ENCODE peak calls at places on chromosomes 1 and 21, in seven cellular contexts. One of them, this sample, is unnamed.

GRCh38 chr1:206500046-206500445 is 7.3 kb upstream of the RASSF5 start:
- DNase-seq in astrocyte of the cerebellum: no peak
- DNase-seq in activated CD8-positive, alpha-beta T cell treated with anti-CD3 and anti-CD28 coated beads for 36 hours: no peak
- DNase-seq in cardiac muscle cell: no peak
- DNase-seq in mucosa of descending colon: no peak
- DNase-seq in keratinocyte: no peak
- DNase-seq in fibroblast of lung: no peak
- DNase-seq in this sample: no peak

GRCh38 chr1:1431006-1431844 is 4.3 kb upstream of the VWA1 start:
- DNase-seq in astrocyte of the cerebellum: no peak
- DNase-seq in activated CD8-positive, alpha-beta T cell treated with anti-CD3 and anti-CD28 coated beads for 36 hours: no peak
- DNase-seq in cardiac muscle cell: no peak
- DNase-seq in mucosa of descending colon: peak
- DNase-seq in keratinocyte: no peak
- DNase-seq in fibroblast of lung: no peak
- DNase-seq in this sample: no peak

GRCh38 chr1:65001238-65001792 is 35.0 kb upstream of the JAK1 start:
- DNase-seq in astrocyte of the cerebellum: no peak
- DNase-seq in activated CD8-positive, alpha-beta T cell treated with anti-CD3 and anti-CD28 coated beads for 36 hours: peak
- DNase-seq in cardiac muscle cell: peak
- DNase-seq in mucosa of descending colon: peak
- DNase-seq in keratinocyte: no peak
- DNase-seq in fibroblast of lung: peak
- DNase-seq in this sample: peak

GRCh38 chr1:116855788-116856187 is 53.9 kb upstream of the PTGFRN start:
- DNase-seq in astrocyte of the cerebellum: peak
- DNase-seq in activated CD8-positive, alpha-beta T cell treated with anti-CD3 and anti-CD28 coated beads for 36 hours: no peak
- DNase-seq in cardiac muscle cell: peak
- DNase-seq in mucosa of descending colon: no peak
- DNase-seq in keratinocyte: no peak
- DNase-seq in fibroblast of lung: peak
- DNase-seq in this sample: no peak

GRCh38 chr1:89425056-89425455 is 61.2 kb downstream of the GBP6 start:
- DNase-seq in astrocyte of the cerebellum: no peak
- DNase-seq in activated CD8-positive, alpha-beta T cell treated with anti-CD3 and anti-CD28 coated beads for 36 hours: no peak
- DNase-seq in cardiac muscle cell: no peak
- DNase-seq in mucosa of descending colon: peak
- DNase-seq in keratinocyte: no peak
- DNase-seq in fibroblast of lung: no peak
- DNase-seq in this sample: no peak

GRCh38 chr1:204093421-204093717 is 20.5 kb downstream of the SOX13 start:
- DNase-seq in astrocyte of the cerebellum: no peak
- DNase-seq in activated CD8-positive, alpha-beta T cell treated with anti-CD3 and anti-CD28 coated beads for 36 hours: no peak
- DNase-seq in cardiac muscle cell: no peak
- DNase-seq in mucosa of descending colon: peak
- DNase-seq in keratinocyte: no peak
- DNase-seq in fibroblast of lung: no peak
- DNase-seq in this sample: no peak

GRCh38 chr21:43196789-43197188 is 28.0 kb downstream of the CRYAA start:
- DNase-seq in astrocyte of the cerebellum: no peak
- DNase-seq in activated CD8-positive, alpha-beta T cell treated with anti-CD3 and anti-CD28 coated beads for 36 hours: no peak
- DNase-seq in cardiac muscle cell: peak
- DNase-seq in mucosa of descending colon: peak
- DNase-seq in keratinocyte: peak
- DNase-seq in fibroblast of lung: no peak
- DNase-seq in this sample: no peak

GRCh38 chr1:230948301-230948700 is 30.4 kb downstream of the TTC13 start:
- DNase-seq in astrocyte of the cerebellum: no peak
- DNase-seq in activated CD8-positive, alpha-beta T cell treated with anti-CD3 and anti-CD28 coated beads for 36 hours: no peak
- DNase-seq in cardiac muscle cell: no peak
- DNase-seq in mucosa of descending colon: no peak
- DNase-seq in keratinocyte: no peak
- DNase-seq in fibroblast of lung: no peak
- DNase-seq in this sample: no peak

GRCh38 chr1:59429651-59430050 is 132.8 kb downstream of the FGGY start:
- DNase-seq in astrocyte of the cerebellum: no peak
- DNase-seq in activated CD8-positive, alpha-beta T cell treated with anti-CD3 and anti-CD28 coated beads for 36 hours: no peak
- DNase-seq in cardiac muscle cell: no peak
- DNase-seq in mucosa of descending colon: no peak
- DNase-seq in keratinocyte: no peak
- DNase-seq in fibroblast of lung: no peak
- DNase-seq in this sample: no peak

GRCh38 chr1:11550664-11551283 is 71.8 kb downstream of the DISP3 start:
- DNase-seq in astrocyte of the cerebellum: peak
- DNase-seq in activated CD8-positive, alpha-beta T cell treated with anti-CD3 and anti-CD28 coated beads for 36 hours: peak
- DNase-seq in cardiac muscle cell: peak
- DNase-seq in mucosa of descending colon: peak
- DNase-seq in keratinocyte: no peak
- DNase-seq in fibroblast of lung: peak
- DNase-seq in this sample: peak

GRCh38 chr1:209630383-209631219 is 21.6 kb downstream of the LAMB3 start:
- DNase-seq in astrocyte of the cerebellum: no peak
- DNase-seq in activated CD8-positive, alpha-beta T cell treated with anti-CD3 and anti-CD28 coated beads for 36 hours: no peak
- DNase-seq in cardiac muscle cell: no peak
- DNase-seq in mucosa of descending colon: no peak
- DNase-seq in keratinocyte: no peak
- DNase-seq in fibroblast of lung: no peak
- DNase-seq in this sample: no peak

GRCh38 chr1:111565957-111566356 is 53.6 kb upstream of the RAP1A start:
- DNase-seq in astrocyte of the cerebellum: no peak
- DNase-seq in activated CD8-positive, alpha-beta T cell treated with anti-CD3 and anti-CD28 coated beads for 36 hours: no peak
- DNase-seq in cardiac muscle cell: no peak
- DNase-seq in mucosa of descending colon: peak
- DNase-seq in keratinocyte: no peak
- DNase-seq in fibroblast of lung: no peak
- DNase-seq in this sample: no peak

GRCh38 chr1:26012862-26013261 is 8.7 kb upstream of the EXTL1 start:
- DNase-seq in astrocyte of the cerebellum: no peak
- DNase-seq in activated CD8-positive, alpha-beta T cell treated with anti-CD3 and anti-CD28 coated beads for 36 hours: no peak
- DNase-seq in cardiac muscle cell: no peak
- DNase-seq in mucosa of descending colon: no peak
- DNase-seq in keratinocyte: no peak
- DNase-seq in fibroblast of lung: no peak
- DNase-seq in this sample: no peak

GRCh38 chr1:219837274-219837993 is 90.9 kb downstream of the SLC30A10 start:
- DNase-seq in astrocyte of the cerebellum: peak
- DNase-seq in activated CD8-positive, alpha-beta T cell treated with anti-CD3 and anti-CD28 coated beads for 36 hours: peak
- DNase-seq in cardiac muscle cell: peak
- DNase-seq in mucosa of descending colon: peak
- DNase-seq in keratinocyte: no peak
- DNase-seq in fibroblast of lung: peak
- DNase-seq in this sample: peak

GRCh38 chr1:213162338-213162737 is 111.3 kb downstream of the RPS6KC1 start:
- DNase-seq in astrocyte of the cerebellum: no peak
- DNase-seq in activated CD8-positive, alpha-beta T cell treated with anti-CD3 and anti-CD28 coated beads for 36 hours: no peak
- DNase-seq in cardiac muscle cell: peak
- DNase-seq in mucosa of descending colon: no peak
- DNase-seq in keratinocyte: no peak
- DNase-seq in fibroblast of lung: peak
- DNase-seq in this sample: no peak

GRCh38 chr21:45308211-45309068 is 20.7 kb upstream of the POFUT2 start:
- DNase-seq in astrocyte of the cerebellum: peak
- DNase-seq in activated CD8-positive, alpha-beta T cell treated with anti-CD3 and anti-CD28 coated beads for 36 hours: no peak
- DNase-seq in cardiac muscle cell: peak
- DNase-seq in mucosa of descending colon: no peak
- DNase-seq in keratinocyte: no peak
- DNase-seq in fibroblast of lung: peak
- DNase-seq in this sample: no peak

DNA sequence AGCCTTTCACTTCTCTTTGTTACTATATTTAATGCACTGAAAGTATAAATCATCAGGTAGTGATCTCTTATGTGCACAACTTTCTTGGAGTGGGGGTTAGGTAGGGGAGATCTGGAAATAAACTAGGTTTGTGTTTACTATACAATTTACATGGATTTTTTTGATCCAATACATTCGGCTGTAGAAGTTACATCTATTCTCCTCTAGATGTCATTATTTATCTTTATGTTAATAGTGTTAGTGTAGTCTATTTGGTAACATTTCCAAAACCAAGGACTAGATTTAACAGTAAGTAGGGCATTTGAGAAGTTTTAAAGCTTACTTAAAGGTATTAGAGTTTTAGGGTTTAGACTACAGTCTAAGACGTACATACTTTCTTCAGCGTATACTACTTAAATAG is 5.4 kb downstream of the VPS45 start:
- DNase-seq in astrocyte of the cerebellum: peak
- DNase-seq in activated CD8-positive, alpha-beta T cell treated with anti-CD3 and anti-CD28 coated beads for 36 hours: no peak
- DNase-seq in cardiac muscle cell: peak
- DNase-seq in mucosa of descending colon: no peak
- DNase-seq in keratinocyte: no peak
- DNase-seq in fibroblast of lung: no peak
- DNase-seq in this sample: no peak
- TF ChIP-seq CTCF in astrocyte of the cerebellum: no peak
- TF ChIP-seq CTCF in activated CD8-positive, alpha-beta T cell treated with anti-CD3 and anti-CD28 coated beads for 36 hours: peak
- TF ChIP-seq CTCF in cardiac muscle cell: peak
- TF ChIP-seq CTCF in mucosa of descending colon: no peak
- TF ChIP-seq CTCF in keratinocyte: no peak
- TF ChIP-seq CTCF in fibroblast of lung: peak
- TF ChIP-seq CTCF in this sample: peak

GRCh38 chr1:184792450-184792969 is 37.9 kb upstream of the EDEM3 start:
- DNase-seq in astrocyte of the cerebellum: peak
- DNase-seq in activated CD8-positive, alpha-beta T cell treated with anti-CD3 and anti-CD28 coated beads for 36 hours: peak
- DNase-seq in cardiac muscle cell: peak
- DNase-seq in mucosa of descending colon: peak
- DNase-seq in keratinocyte: peak
- DNase-seq in fibroblast of lung: peak
- DNase-seq in this sample: no peak

GRCh38 chr1:184788970-184789369 is 34.3 kb upstream of the EDEM3 start:
- DNase-seq in astrocyte of the cerebellum: no peak
- DNase-seq in activated CD8-positive, alpha-beta T cell treated with anti-CD3 and anti-CD28 coated beads for 36 hours: no peak
- DNase-seq in cardiac muscle cell: no peak
- DNase-seq in mucosa of descending colon: no peak
- DNase-seq in keratinocyte: no peak
- DNase-seq in fibroblast of lung: no peak
- DNase-seq in this sample: no peak

GRCh38 chr1:184790642-184791041 is 36.0 kb upstream of the EDEM3 start:
- DNase-seq in astrocyte of the cerebellum: no peak
- DNase-seq in activated CD8-positive, alpha-beta T cell treated with anti-CD3 and anti-CD28 coated beads for 36 hours: no peak
- DNase-seq in cardiac muscle cell: no peak
- DNase-seq in mucosa of descending colon: no peak
- DNase-seq in keratinocyte: no peak
- DNase-seq in fibroblast of lung: no peak
- DNase-seq in this sample: no peak

GRCh38 chr1:184791199-184791935 is 36.7 kb upstream of the EDEM3 start:
- DNase-seq in astrocyte of the cerebellum: peak
- DNase-seq in activated CD8-positive, alpha-beta T cell treated with anti-CD3 and anti-CD28 coated beads for 36 hours: no peak
- DNase-seq in cardiac muscle cell: peak
- DNase-seq in mucosa of descending colon: no peak
- DNase-seq in keratinocyte: no peak
- DNase-seq in fibroblast of lung: peak
- DNase-seq in this sample: no peak

GRCh38 chr1:184789899-184790298 is 35.2 kb upstream of the EDEM3 start:
- DNase-seq in astrocyte of the cerebellum: no peak
- DNase-seq in activated CD8-positive, alpha-beta T cell treated with anti-CD3 and anti-CD28 coated beads for 36 hours: no peak
- DNase-seq in cardiac muscle cell: no peak
- DNase-seq in mucosa of descending colon: peak
- DNase-seq in keratinocyte: no peak
- DNase-seq in fibroblast of lung: no peak
- DNase-seq in this sample: no peak
- TF ChIP-seq CTCF in astrocyte of the cerebellum: no peak
- TF ChIP-seq CTCF in activated CD8-positive, alpha-beta T cell treated with anti-CD3 and anti-CD28 coated beads for 36 hours: no peak
- TF ChIP-seq CTCF in cardiac muscle cell: no peak
- TF ChIP-seq CTCF in mucosa of descending colon: no peak
- TF ChIP-seq CTCF in keratinocyte: no peak
- TF ChIP-seq CTCF in fibroblast of lung: no peak
- TF ChIP-seq CTCF in this sample: no peak

GRCh38 chr1:50930965-50931737 is 28.9 kb downstream of the FAF1 start:
- DNase-seq in astrocyte of the cerebellum: no peak
- DNase-seq in activated CD8-positive, alpha-beta T cell treated with anti-CD3 and anti-CD28 coated beads for 36 hours: peak
- DNase-seq in cardiac muscle cell: no peak
- DNase-seq in mucosa of descending colon: no peak
- DNase-seq in keratinocyte: no peak
- DNase-seq in fibroblast of lung: peak
- DNase-seq in this sample: no peak

GRCh38 chr1:50930193-50930592 is 29.9 kb downstream of the FAF1 start:
- DNase-seq in astrocyte of the cerebellum: no peak
- DNase-seq in activated CD8-positive, alpha-beta T cell treated with anti-CD3 and anti-CD28 coated beads for 36 hours: no peak
- DNase-seq in cardiac muscle cell: no peak
- DNase-seq in mucosa of descending colon: no peak
- DNase-seq in keratinocyte: no peak
- DNase-seq in fibroblast of lung: no peak
- DNase-seq in this sample: no peak

GRCh38 chr1:50934838-50935237 is 25.2 kb downstream of the FAF1 start:
- DNase-seq in astrocyte of the cerebellum: no peak
- DNase-seq in activated CD8-positive, alpha-beta T cell treated with anti-CD3 and anti-CD28 coated beads for 36 hours: no peak
- DNase-seq in cardiac muscle cell: no peak
- DNase-seq in mucosa of descending colon: no peak
- DNase-seq in keratinocyte: no peak
- DNase-seq in fibroblast of lung: no peak
- DNase-seq in this sample: no peak

GRCh38 chr1:50923564-50923963 is 36.5 kb downstream of the FAF1 start:
- DNase-seq in astrocyte of the cerebellum: no peak
- DNase-seq in activated CD8-positive, alpha-beta T cell treated with anti-CD3 and anti-CD28 coated beads for 36 hours: no peak
- DNase-seq in cardiac muscle cell: no peak
- DNase-seq in mucosa of descending colon: no peak
- DNase-seq in keratinocyte: no peak
- DNase-seq in fibroblast of lung: no peak
- DNase-seq in this sample: no peak

DNA sequence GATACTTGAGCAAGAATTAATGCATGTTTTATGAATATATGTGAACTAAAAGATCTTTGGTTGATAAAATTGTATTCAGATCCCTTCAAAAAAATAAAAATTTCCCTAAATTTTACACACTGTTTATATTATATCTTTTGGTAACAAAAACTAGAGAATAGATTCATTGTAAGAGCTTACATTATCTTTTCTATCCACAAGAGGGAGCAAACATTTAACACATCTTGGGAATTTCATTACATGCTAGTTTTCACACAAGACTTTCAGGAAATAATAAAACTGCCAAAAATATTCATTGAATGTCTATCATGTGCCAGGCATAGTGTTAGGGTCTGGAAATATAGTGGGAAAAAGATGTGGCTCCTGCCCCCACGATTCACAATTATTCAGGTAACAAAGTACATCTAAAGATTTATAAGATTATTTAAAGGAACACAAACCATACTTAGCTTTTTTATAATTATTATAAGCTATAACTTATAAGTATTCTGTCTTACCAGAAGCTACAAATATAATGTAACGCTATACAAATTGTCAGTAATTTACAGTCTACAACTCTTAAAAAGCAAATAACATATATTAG is 30.6 kb downstream of the FAF1 start:
- DNase-seq in astrocyte of the cerebellum: peak
- DNase-seq in activated CD8-positive, alpha-beta T cell treated with anti-CD3 and anti-CD28 coated beads for 36 hours: no peak
- DNase-seq in cardiac muscle cell: peak
- DNase-seq in mucosa of descending colon: no peak
- DNase-seq in keratinocyte: peak
- DNase-seq in fibroblast of lung: peak
- DNase-seq in this sample: no peak
- TF ChIP-seq CTCF in astrocyte of the cerebellum: peak
- TF ChIP-seq CTCF in activated CD8-positive, alpha-beta T cell treated with anti-CD3 and anti-CD28 coated beads for 36 hours: peak
- TF ChIP-seq CTCF in cardiac muscle cell: peak
- TF ChIP-seq CTCF in mucosa of descending colon: peak
- TF ChIP-seq CTCF in keratinocyte: peak
- TF ChIP-seq CTCF in fibroblast of lung: peak
- TF ChIP-seq CTCF in this sample: peak

DNA sequence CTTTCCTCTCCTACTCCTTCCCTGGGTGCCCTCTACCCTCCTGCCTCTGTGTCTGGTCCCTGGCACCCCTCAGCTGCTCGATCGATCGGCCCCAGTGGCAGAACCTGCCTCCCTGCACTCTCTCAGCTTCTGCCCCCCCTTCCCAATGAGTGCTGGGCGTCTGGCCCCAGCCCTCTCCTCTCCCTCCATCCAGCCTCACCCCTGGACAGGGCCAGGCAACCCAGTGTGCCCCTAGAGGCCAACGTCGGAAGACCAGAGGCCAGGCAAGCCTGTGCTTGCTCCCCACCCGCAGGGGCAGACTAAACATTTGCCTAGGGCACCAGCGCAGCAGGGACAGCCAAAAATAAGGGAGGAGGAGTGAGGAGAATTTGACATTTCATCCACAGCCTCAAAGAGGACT is 43.5 kb downstream of the LGR6 start:
- DNase-seq in astrocyte of the cerebellum: no peak
- DNase-seq in activated CD8-positive, alpha-beta T cell treated with anti-CD3 and anti-CD28 coated beads for 36 hours: peak
- DNase-seq in cardiac muscle cell: peak
- DNase-seq in mucosa of descending colon: peak
- DNase-seq in keratinocyte: no peak
- DNase-seq in fibroblast of lung: no peak
- DNase-seq in this sample: peak
- TF ChIP-seq CTCF in astrocyte of the cerebellum: peak
- TF ChIP-seq CTCF in activated CD8-positive, alpha-beta T cell treated with anti-CD3 and anti-CD28 coated beads for 36 hours: no peak
- TF ChIP-seq CTCF in cardiac muscle cell: peak
- TF ChIP-seq CTCF in mucosa of descending colon: peak
- TF ChIP-seq CTCF in keratinocyte: peak
- TF ChIP-seq CTCF in fibroblast of lung: peak
- TF ChIP-seq CTCF in this sample: peak

This sample was measured in neural crest cell.